ENCODE peak calls at places on chromosomes 6 and 20, in seven cellular contexts. V is lung, O is neuronal stem cell, N is Peyer's patch, T is SJSA1, M is fibroblast of lung, W is ascending aorta. B is an unnamed sample.
A peak's percentile ranks its signal among the peaks of the same experiment; 100 is the strongest.

GRCh38 chr6:128601060-128601459 is 80.7 kb upstream of the PTPRK start:
- DNase-seq in M (peak; percentile 50), O (no peak), W (no peak), V (no peak), T (peak; percentile 14), N (no peak), B (peak; percentile 59)

GRCh38 chr20:31593221-31594001 is 11.7 kb upstream of the ID1 start:
- DNase-seq in T (peak; percentile 84), V (peak; percentile 63), W (no peak), O (no peak), N (no peak), M (peak; percentile 90), B (peak; percentile 72)

GRCh38 chr6:81997091-81997926 is 244.8 kb upstream of the TENT5A start:
- DNase-seq in W (no peak), V (no peak), O (no peak), M (peak; percentile 85), T (peak; percentile 61), N (no peak), B (no peak)

GRCh38 chr6:108027594-108027993 is 46.9 kb downstream of the OSTM1 start:
- DNase-seq in O (no peak), M (peak; percentile 7), V (no peak), W (no peak), N (no peak), T (no peak), B (no peak)

GRCh38 chr6:64477311-64477850 is 841.8 kb downstream of the PHF3 start:
- DNase-seq in V (no peak), O (no peak), M (peak; percentile 64), W (no peak), T (no peak), N (no peak), B (no peak)

GRCh38 chr6:41237128-41237527 is 9.0 kb downstream of the TREML4 start:
- DNase-seq in O (no peak), N (no peak), T (no peak), M (no peak), W (no peak), V (no peak), B (no peak)

GRCh38 chr6:48389146-48390043 is 278.4 kb upstream of the PTCHD4 start:
- DNase-seq in W (no peak), V (no peak), T (no peak), O (no peak), N (no peak), M (no peak), B (peak; percentile 25)

GRCh38 chr6:42783177-42783875 is 1.5 kb downstream of the BICRAL start:
- DNase-seq in N (peak; percentile 68), V (peak; percentile 79), W (peak; percentile 89), O (peak; percentile 53), T (peak; percentile 89), M (peak; percentile 72), B (peak; percentile 82)

GRCh38 chr6:166742981-166743380 is 115.9 kb upstream of the RPS6KA2 start:
- DNase-seq in N (no peak), M (no peak), W (no peak), T (no peak), O (no peak), V (no peak), B (no peak)

GRCh38 chr20:50551288-50551687 is 41.1 kb downstream of the PTPN1 start:
- DNase-seq in O (no peak), M (no peak), T (no peak), W (no peak), N (no peak), V (no peak), B (no peak)

GRCh38 chr20:4041748-4042411 is 26.5 kb upstream of the RNF24 start:
- DNase-seq in V (peak; percentile 89), T (no peak), O (no peak), M (peak; percentile 89), W (peak; percentile 71), N (no peak), B (no peak)

GRCh38 chr6:100850174-100850573 is 31.0 kb downstream of the ASCC3 start:
- DNase-seq in M (no peak), O (no peak), W (no peak), N (no peak), V (no peak), T (no peak), B (no peak)

GRCh38 chr6:9398794-9399373 is 963.5 kb upstream of the SLC35B3 start:
- DNase-seq in W (no peak), M (no peak), T (no peak), N (no peak), V (no peak), O (no peak), B (peak; percentile 40)

GRCh38 chr6:145948878-145949613 is 15.1 kb downstream of the SHPRH start:
- DNase-seq in O (no peak), M (no peak), V (no peak), N (no peak), W (no peak), T (no peak), B (no peak)
- H3K36me3 ChIP-seq in O (peaks cover 20% of the 10 kb centered on the region), M (no peaks in the 10 kb centered on the region), V (peaks cover 7% of the 10 kb centered on the region), N (no peaks in the 10 kb centered on the region), W (peaks cover 19% of the 10 kb centered on the region), T (peaks cover 48% of the 10 kb centered on the region), B (peaks cover 94% of the 10 kb centered on the region)

GRCh38 chr6:28489366-28490190 is 26.0 kb downstream of the GPX6 start:
- DNase-seq in N (peak; percentile 26), M (peak; percentile 83), W (no peak), V (peak; percentile 82), T (no peak), O (peak; percentile 72), B (peak; percentile 85)

GRCh38 chr6:28486988-28487742 is 28.4 kb downstream of the GPX6 start:
- DNase-seq in T (no peak), O (no peak), W (no peak), V (no peak), N (no peak), M (no peak), B (no peak)

GRCh38 chr6:28491984-28492317 is 23.6 kb downstream of the GPX6 start:
- DNase-seq in T (no peak), V (no peak), O (no peak), N (no peak), W (no peak), M (no peak), B (no peak)

GRCh38 chr6:28488916-28489365 is 26.7 kb downstream of the GPX6 start:
- DNase-seq in W (no peak), N (no peak), T (peak; percentile 8), V (no peak), O (peak; percentile 57), M (peak; percentile 84), B (peak; percentile 32)

DNA sequence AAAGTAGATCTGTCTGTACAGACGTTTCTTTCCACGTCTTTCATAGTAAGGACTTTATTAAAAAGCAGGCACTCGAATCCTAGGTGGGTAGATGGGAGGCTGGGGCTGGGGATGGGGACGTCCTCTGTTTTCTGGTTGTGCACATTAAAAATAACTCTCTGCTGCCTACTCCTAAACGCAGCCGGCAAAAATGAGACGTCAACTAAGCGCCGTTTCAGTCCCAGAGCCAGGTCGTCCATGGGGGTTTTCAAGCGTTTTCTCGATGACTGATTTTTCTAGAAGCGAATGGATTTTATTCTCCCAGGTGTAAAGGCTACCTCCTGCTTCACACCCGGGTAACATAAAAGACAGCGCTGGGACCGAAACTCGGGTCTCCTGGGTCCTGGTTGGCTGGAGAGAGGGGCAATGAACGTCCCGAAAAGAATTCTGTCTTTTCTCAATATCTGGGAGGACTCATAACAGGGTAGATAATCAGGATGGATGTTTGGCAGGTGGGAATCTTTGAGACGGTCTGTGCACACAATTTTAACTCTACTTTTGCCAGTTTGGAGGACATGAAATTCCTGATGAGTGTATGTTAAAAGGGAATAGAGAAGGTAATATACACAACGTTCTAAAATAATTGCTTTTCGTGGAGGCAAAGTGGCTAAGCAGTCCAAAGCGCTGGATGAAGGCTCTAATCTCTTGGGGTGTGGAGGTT is 25.3 kb downstream of the GPX6 start:
- DNase-seq in W (no peak), O (no peak), V (no peak), T (no peak), N (no peak), M (no peak), B (no peak)
- H3K4me3 ChIP-seq in W (peak overlapping the region; percentile 21), O (peak overlapping the region; percentile 58), V (no peak overlapping the region), T (no peak overlapping the region), N (peak overlapping the region; percentile 34), M (peak overlapping the region; percentile 63), B (peak overlapping the region; percentile 44)

DNA sequence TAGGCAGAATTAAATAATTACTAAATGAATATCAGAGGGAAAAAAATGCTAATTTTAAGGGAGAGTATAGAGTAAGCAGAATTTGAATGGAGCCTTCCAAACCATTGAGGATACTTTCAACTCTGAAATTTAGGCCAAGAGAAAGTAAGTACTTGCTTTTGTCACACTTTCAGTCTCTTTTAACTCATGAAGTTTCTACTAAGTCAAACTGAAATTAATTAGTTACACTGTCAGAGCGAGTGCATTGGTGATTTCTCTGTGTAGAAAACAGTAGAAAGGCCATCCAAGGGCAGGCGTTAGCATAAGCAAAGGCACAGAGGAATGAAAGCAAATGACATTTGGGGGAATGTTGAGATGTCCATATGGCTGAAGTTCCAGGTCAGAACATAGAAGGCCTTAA is 92.9 kb downstream of the PLEKHG1 start:
- DNase-seq in M (no peak), T (no peak), N (no peak), V (no peak), O (no peak), W (no peak), B (no peak)
- H3K4me1 ChIP-seq in M (no peaks in the 10 kb centered on the region), T (no peaks in the 10 kb centered on the region), N (no peaks in the 10 kb centered on the region), V (peaks cover 12% of the 10 kb centered on the region), O (peaks cover 11% of the 10 kb centered on the region), W (peaks cover 4% of the 10 kb centered on the region), B (peaks cover 8% of the 10 kb centered on the region)

DNA sequence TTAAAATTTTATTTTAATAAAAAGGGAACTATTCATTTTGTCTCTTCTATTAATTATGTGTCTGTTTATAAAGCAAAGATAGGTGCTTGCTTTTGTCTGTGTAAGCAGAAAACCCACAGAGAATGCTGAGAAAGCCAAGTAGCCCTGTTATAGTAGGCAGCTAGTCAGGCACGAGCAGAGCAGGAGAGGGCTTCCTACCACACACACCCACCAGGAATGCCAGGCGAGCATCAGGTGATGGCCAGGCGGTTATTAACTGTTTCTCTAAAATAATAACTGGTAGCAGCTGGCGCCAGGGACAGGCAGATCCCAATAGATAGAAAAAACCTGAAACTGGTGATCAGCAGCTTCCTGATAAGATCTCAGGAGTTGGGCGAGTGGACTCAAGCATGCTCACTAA is 15.7 kb downstream of the C6orf15 start:
- DNase-seq in T (no peak), V (no peak), N (no peak), O (no peak), W (no peak), M (no peak), B (no peak)
- H3K36me3 ChIP-seq in T (no peaks in the 10 kb centered on the region), V (no peaks in the 10 kb centered on the region), N (no peaks in the 10 kb centered on the region), O (no peaks in the 10 kb centered on the region), W (no peaks in the 10 kb centered on the region), M (no peaks in the 10 kb centered on the region), B (no peaks in the 10 kb centered on the region)

GRCh38 chr6:133854633-133855598 is 34.0 kb upstream of the TCF21 start:
- DNase-seq in W (no peak), O (peak; percentile 29), N (no peak), M (no peak), T (no peak), V (no peak), B (no peak)
- H3K4me3 ChIP-seq in W (peak overlapping the region; percentile 0), O (no peak overlapping the region), N (peak overlapping the region; percentile 7), M (no peak overlapping the region), T (no peak overlapping the region), V (no peak overlapping the region), B (peak overlapping the region; percentile 17)

DNA sequence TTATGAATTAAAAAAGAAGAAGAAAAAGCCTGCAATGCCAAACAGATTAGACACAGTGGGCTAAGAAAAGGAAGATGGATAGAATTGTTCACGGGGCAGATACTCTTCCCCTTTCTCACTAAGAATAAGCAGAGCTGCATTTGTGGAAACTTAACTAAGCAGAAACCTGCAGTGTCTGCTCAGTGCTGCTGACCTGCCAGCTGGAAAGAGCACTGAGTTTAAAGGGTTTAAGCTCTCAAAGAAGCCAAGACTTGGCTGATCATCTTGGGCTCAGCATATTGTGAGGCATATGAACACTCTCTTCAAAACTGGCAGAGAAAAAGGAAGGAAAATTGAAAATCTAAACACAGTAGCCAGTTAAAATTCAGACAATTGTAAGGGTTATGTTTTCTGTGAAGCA is 711.1 kb upstream of the EPHA7 start:
- DNase-seq in W (no peak), N (no peak), O (peak; percentile 54), V (no peak), M (no peak), T (no peak), B (peak; percentile 28)
- H3K4me1 ChIP-seq in W (no peaks in the 10 kb centered on the region), N (no peaks in the 10 kb centered on the region), O (peaks cover 17% of the 10 kb centered on the region), V (no peaks in the 10 kb centered on the region), M (no peaks in the 10 kb centered on the region), T (no peaks in the 10 kb centered on the region), B (no peaks in the 10 kb centered on the region)